ENCODE peak calls at places on chromosome 20, in eight cellular contexts. Y, L, F, D, J, O, M and S are unnamed samples.

GRCh38 chr20:64142546-64142945 is 21.7 kb upstream of the MYT1 start:
- DNase-seq in Y (no peak), M (no peak), F (no peak), D (peak), O (no peak), J (no peak), L (no peak), S (no peak)

GRCh38 chr20:51019598-51020592 is 3.0 kb downstream of the KCNG1 start:
- DNase-seq in Y (no peak), D (no peak), O (no peak), J (no peak), L (no peak), F (no peak), M (no peak), S (no peak)

GRCh38 chr20:7493311-7493710 is 446.9 kb downstream of the HAO1 start:
- DNase-seq in F (no peak), L (no peak), Y (no peak), M (no peak), D (no peak), J (no peak), O (no peak), S (no peak)

GRCh38 chr20:49045440-49046086 is 549 bp upstream of the CSE1L start:
- DNase-seq in L (peak), F (peak), D (no peak), Y (no peak), M (no peak), O (peak), J (peak), S (no peak)

GRCh38 chr20:38872491-38873049 is 53.6 kb upstream of the FAM83D start:
- DNase-seq in O (no peak), L (no peak), M (no peak), D (no peak), Y (no peak), F (no peak), J (no peak), S (no peak)

GRCh38 chr20:7760261-7761048 is 179.8 kb downstream of the HAO1 start:
- DNase-seq in Y (no peak), F (no peak), O (no peak), L (no peak), M (no peak), D (no peak), J (no peak), S (no peak)

GRCh38 chr20:58512808-58513552 is 2.2 kb downstream of the APCDD1L start:
- DNase-seq in Y (no peak), D (no peak), M (no peak), L (no peak), J (no peak), O (no peak), F (no peak), S (no peak)

GRCh38 chr20:24878657-24879056 is 70.4 kb upstream of the CST7 start:
- DNase-seq in D (no peak), M (no peak), F (no peak), J (no peak), L (peak), O (no peak), Y (no peak), S (no peak)

GRCh38 chr20:33693741-33694645 is 7.8 kb upstream of the E2F1 start:
- DNase-seq in D (no peak), O (no peak), L (no peak), M (no peak), Y (no peak), J (no peak), F (no peak), S (peak)

GRCh38 chr20:48657426-48658197 is 170.2 kb downstream of the PREX1 start:
- DNase-seq in O (peak), J (peak), L (peak), M (peak), Y (peak), F (peak), D (no peak), S (peak)

GRCh38 chr20:17538517-17539170 is 7.5 kb upstream of the BFSP1 start:
- DNase-seq in Y (no peak), J (no peak), O (no peak), L (no peak), F (no peak), M (no peak), D (no peak), S (no peak)

GRCh38 chr20:1870792-1871550 is 24.2 kb upstream of the SIRPA start:
- DNase-seq in F (no peak), D (no peak), J (no peak), O (peak), Y (no peak), M (no peak), L (no peak), S (no peak)

GRCh38 chr20:36469973-36470372 is 71.3 kb upstream of the MYL9 start:
- DNase-seq in J (no peak), F (no peak), O (no peak), L (no peak), Y (no peak), M (no peak), D (no peak), S (no peak)

GRCh38 chr20:36466089-36466488 is 75.2 kb upstream of the MYL9 start:
- DNase-seq in F (no peak), J (no peak), L (no peak), O (no peak), M (no peak), Y (no peak), D (no peak), S (no peak)

GRCh38 chr20:36467076-36467999 is 74.0 kb upstream of the MYL9 start:
- DNase-seq in L (no peak), J (peak), D (no peak), O (peak), Y (no peak), M (peak), F (peak), S (no peak)

GRCh38 chr20:36470482-36471062 is 70.7 kb upstream of the MYL9 start:
- DNase-seq in Y (no peak), D (no peak), J (no peak), M (no peak), F (no peak), L (no peak), O (no peak), S (no peak)

DNA sequence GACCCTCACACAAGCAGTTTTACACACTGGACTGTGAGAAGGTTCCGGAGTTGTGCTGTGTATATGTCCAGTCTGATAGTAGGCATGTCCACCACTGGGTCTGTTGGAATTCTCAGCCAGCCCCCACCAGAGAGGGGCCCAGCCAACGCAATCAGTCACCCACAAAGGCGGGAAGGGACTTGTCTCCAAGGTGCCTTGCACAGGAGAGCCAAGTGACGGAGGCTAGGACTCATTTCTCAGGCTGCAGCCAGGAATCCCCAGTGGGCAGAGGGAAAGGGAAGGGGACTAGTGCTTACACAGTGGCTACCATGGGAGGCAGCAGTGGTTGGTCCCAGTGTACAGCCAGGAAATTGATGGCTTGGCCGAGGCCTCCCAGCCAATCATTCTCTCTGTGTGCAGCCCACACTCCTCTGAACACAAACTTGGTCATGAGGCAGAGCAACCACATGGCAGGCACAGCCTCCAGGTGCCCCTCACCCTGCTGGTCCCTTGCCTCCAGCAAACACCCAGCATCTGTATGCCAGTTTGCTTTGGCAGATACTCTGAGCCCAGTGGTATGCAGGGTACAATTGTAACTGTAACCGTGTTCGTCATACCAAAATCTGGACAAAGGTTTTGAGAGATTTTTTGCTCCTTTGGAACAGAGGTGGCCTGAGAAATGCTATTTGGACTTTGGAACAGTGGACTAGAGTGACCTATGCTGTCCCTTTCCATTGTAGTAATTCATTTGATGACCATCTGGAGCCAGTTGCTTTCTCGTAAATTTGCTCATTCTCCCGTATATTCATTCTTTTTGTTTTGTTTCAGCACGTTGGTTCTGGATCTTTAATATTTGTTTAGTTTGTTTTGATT is 72.9 kb upstream of the MYL9 start:
- DNase-seq in F (no peak), L (peak), J (no peak), M (no peak), D (no peak), Y (no peak), O (no peak), S (no peak)
- TF ChIP-seq POLR2A in F (no peak), L (no peak), J (no peak), M (no peak), D (no peak), Y (no peak), O (no peak), S (no peak)

GRCh38 chr20:45685896-45686295 is 15.9 kb upstream of the WFDC11 start:
- DNase-seq in Y (no peak), O (no peak), J (no peak), M (no peak), F (no peak), L (no peak), D (no peak), S (peak)
- TF ChIP-seq CTCF in Y (no peak), O (no peak), J (no peak), M (no peak), F (no peak), L (no peak), D (no peak), S (no peak)

GRCh38 chr20:5474646-5475550 is 158.1 kb upstream of the PROKR2 start:
- DNase-seq in L (no peak), M (no peak), F (no peak), D (peak), J (no peak), Y (no peak), O (no peak), S (no peak)
- H3K27ac ChIP-seq in L (no peak), M (no peak), F (no peak), D (no peak), J (no peak), Y (no peak), O (no peak), S (no peak)

GRCh38 chr20:4083103-4083864 is 67.9 kb upstream of the RNF24 start:
- DNase-seq in F (no peak), J (no peak), L (no peak), O (no peak), Y (no peak), D (no peak), M (no peak), S (no peak)
- TF ChIP-seq POLR2A in F (no peak), J (no peak), L (no peak), O (no peak), Y (no peak), D (no peak), M (no peak), S (no peak)

GRCh38 chr20:44959896-44960852 is at the start of gene TOMM34:
- DNase-seq in L (peak), O (peak), F (peak), M (peak), J (peak), Y (peak), D (peak), S (peak)

GRCh38 chr20:44958276-44958675 is 1.9 kb downstream of the TOMM34 start:
- DNase-seq in M (no peak), J (no peak), Y (no peak), F (no peak), L (no peak), D (no peak), O (no peak), S (no peak)

GRCh38 chr20:44961868-44962267 is 1.7 kb upstream of the TOMM34 start:
- DNase-seq in M (no peak), O (no peak), F (no peak), L (no peak), D (no peak), J (no peak), Y (no peak), S (no peak)

GRCh38 chr20:44961024-44961866 is 1.0 kb upstream of the TOMM34 start:
- DNase-seq in L (no peak), F (no peak), O (no peak), M (no peak), J (no peak), Y (no peak), D (no peak), S (no peak)

DNA sequence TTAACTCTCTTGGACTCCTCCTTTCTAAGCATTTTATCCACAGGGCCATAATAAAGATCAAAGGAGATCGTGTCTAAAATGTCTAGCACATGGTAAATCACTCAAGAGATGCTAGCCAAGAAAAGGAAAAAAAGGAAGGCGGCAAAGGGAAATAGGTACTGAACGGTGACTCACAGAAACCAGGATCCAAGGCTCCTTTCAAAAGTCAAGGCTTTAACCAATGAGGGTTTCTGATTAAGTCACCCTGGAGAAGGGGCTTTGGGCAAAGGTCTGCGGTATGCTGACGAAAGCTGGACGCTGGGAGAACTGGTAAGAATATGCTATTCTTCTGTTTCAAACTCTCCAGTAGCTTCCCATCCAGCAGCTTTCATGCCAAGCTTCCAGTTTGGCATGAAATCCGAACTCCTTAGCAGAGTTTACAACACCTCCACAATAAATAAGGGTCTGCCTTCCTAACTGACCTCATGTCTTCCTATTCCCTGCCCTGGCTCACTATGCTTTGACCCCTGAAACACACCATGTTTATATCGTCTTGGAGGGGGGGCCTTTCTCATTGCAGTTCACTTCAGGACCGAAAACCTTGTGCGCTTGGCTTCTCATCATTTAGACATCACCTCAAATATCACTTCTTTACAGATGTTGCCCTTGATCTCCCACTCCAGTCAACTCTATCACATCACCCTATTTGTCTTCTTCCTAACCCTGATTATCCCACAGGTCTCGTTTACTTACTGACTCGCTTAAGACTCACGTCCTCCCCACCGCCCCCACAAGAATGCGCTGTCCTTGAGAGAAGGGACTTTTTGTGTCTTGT is 908 bp downstream of the TOMM34 start:
- DNase-seq in F (no peak), D (no peak), J (peak), Y (no peak), M (no peak), L (no peak), O (peak), S (peak)
- TF ChIP-seq CTCF in F (no peak), D (no peak), J (no peak), Y (no peak), M (no peak), L (no peak), O (no peak), S (no peak)

GRCh38 chr20:45408646-45409213 is 641 bp downstream of the DBNDD2 start:
- DNase-seq in M (no peak), Y (no peak), O (no peak), J (no peak), F (no peak), L (no peak), D (no peak), S (no peak)
- H3K27ac ChIP-seq in M (peak), Y (no peak), O (peak), J (peak), F (peak), L (no peak), D (no peak), S (no peak)

DNA sequence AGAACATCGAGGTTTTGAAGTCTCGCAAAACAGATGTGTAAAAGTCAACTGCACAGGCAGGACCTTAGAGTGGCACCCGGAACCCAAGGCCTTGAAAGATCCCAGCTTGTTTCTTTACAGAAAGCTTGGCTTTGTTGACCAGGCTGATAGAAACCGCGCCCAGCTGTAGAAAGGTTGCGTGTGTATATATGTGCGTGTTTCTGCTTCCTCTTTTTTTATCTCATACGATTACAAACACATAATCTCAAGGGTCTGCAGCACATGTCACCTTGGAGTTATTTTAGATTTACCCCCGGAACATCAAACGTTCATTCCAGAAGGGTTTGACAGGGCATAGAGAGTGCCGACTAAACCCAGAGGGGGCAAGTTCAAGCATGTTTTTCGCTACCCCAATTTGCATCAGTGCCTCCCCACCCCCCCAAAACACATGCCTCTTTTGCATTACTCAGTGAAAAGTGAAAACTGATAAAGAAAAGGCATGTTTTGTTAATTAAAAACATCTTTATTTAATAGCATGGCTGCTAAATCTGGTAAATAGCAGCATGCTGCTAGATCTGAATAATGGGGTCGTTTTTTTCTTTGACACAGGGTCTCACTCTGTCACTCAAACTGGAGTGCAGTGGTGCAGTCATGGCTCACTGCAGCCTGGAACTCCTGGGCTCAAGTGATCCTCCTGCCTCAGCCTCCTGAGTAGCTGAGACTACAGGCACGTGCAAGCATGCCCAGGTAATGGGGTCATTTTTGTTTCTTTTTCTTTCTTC is 33.2 kb upstream of the NCOA3 start:
- DNase-seq in L (no peak), O (peak), F (no peak), Y (no peak), M (no peak), D (no peak), J (peak), S (no peak)
- TF ChIP-seq POLR2A in L (no peak), O (no peak), F (no peak), Y (no peak), M (no peak), D (no peak), J (no peak), S (no peak)

GRCh38 chr20:34703061-34703572 is 1.0 kb upstream of the TP53INP2 start:
- DNase-seq in L (no peak), J (no peak), O (no peak), D (no peak), M (no peak), Y (no peak), F (no peak), S (no peak)

GRCh38 chr20:34705008-34705382 is 851 bp downstream of the TP53INP2 start:
- DNase-seq in Y (no peak), M (no peak), J (no peak), O (peak), D (no peak), F (no peak), L (no peak), S (no peak)

GRCh38 chr20:34703573-34704176 is 469 bp upstream of the TP53INP2 start:
- DNase-seq in O (peak), L (peak), J (peak), M (no peak), Y (peak), D (no peak), F (peak), S (peak)

GRCh38 chr20:34705383-34706021 is 1.4 kb downstream of the TP53INP2 start:
- DNase-seq in D (no peak), L (peak), Y (no peak), O (no peak), F (peak), J (peak), M (no peak), S (peak)

DNA sequence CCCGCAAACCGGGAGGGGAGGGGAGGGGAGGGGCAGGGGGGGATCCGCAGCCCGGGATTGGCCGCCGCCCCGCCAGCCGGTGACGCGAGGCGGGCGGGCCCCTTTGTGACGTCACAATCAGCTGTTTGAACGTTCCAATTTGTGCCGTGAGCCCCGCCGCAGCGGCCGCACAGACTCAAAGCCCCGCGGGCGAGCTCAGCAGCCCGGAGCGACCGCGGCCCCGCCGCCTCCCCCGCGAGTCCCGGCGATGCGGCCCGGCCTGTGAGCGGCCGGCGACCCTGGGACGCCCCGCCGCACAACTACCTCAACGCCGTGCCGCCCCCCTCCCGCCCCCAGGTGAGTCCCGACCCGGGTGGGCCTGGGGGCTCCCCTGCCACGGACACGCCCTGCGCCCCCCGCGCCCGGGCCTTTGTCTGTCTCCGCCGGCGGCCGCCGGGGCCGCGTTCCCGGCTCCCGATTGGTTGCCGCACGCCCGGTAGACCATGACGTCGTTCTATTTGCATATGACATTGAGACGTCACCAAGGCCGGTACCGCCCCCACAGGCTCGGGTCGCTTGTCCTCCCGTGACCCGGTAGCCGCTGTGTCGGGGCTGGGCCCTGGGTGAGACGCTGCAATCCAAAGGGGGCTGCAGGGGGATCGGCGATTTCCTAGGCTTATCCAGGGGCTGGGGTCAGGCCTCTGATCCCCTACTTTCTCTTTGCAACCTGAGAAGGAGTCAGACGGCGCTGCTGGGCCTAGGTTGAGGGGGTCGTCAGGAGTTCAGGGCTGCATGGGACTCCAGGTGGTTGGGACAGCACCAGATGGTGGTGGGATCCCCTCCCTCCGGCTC is at the start of gene TP53INP2:
- DNase-seq in F (peak), Y (peak), J (peak), L (peak), O (peak), M (peak), D (peak), S (peak)
- TF ChIP-seq CTCF in F (no peak), Y (no peak), J (no peak), L (no peak), O (no peak), M (no peak), D (no peak), S (no peak)